ENCODE peak calls at places on chromosomes 3 and 15, in nine cellular contexts. Z is stomach, R is SK-N-SH, N is sigmoid colon, H is transverse colon, J is HepG2, L is K562, X is suprapubic skin, E is upper lobe of left lung. Y is an unnamed sample.
A peak's percentile ranks its signal among the peaks of the same experiment; 100 is the strongest.

GRCh38 chr3:186320862-186321568 is 41.0 kb downstream of the DGKG start:
- DNase-seq in Z (no peak), R (no peak), N (no peak), H (no peak), J (no peak), L (no peak), X (no peak), E (no peak), Y (peak; percentile 75)

GRCh38 chr3:81728766-81729544 is 32.5 kb downstream of the GBE1 start:
- DNase-seq in Z (no peak), R (no peak), N (no peak), H (no peak), J (no peak), L (no peak), X (no peak), E (no peak), Y (no peak)

GRCh38 chr3:4320453-4320852 is 17.3 kb downstream of the SETMAR start:
- DNase-seq in Z (no peak), R (no peak), N (no peak), H (no peak), J (no peak), L (no peak), X (no peak), E (no peak), Y (no peak)

GRCh38 chr3:74636981-74637380 is 22.5 kb upstream of the CNTN3 start:
- DNase-seq in Z (no peak), R (no peak), N (no peak), H (no peak), J (no peak), L (no peak), X (no peak), E (no peak), Y (no peak)

GRCh38 chr15:101709466-101709865 is 14.8 kb downstream of the TARS3 start:
- DNase-seq in Z (no peak), R (no peak), N (no peak), H (no peak), J (no peak), L (no peak), X (no peak), E (no peak), Y (peak; percentile 66)

GRCh38 chr3:172217877-172218276 is 178.5 kb downstream of the FNDC3B start:
- DNase-seq in Z (no peak), R (no peak), N (no peak), H (no peak), J (no peak), L (no peak), X (no peak), E (no peak), Y (no peak)

GRCh38 chr3:115019900-115020299 is 127.2 kb downstream of the ZBTB20 start:
- DNase-seq in Z (no peak), R (no peak), N (peak; percentile 60), H (no peak), J (no peak), L (no peak), X (no peak), E (no peak), Y (no peak)

GRCh38 chr3:151476344-151477018 is 15.6 kb upstream of the IGSF10 start:
- DNase-seq in Z (no peak), R (no peak), N (no peak), H (no peak), J (no peak), L (peak; percentile 57), X (no peak), E (no peak), Y (no peak)

GRCh38 chr15:98724017-98724416 is 75.7 kb downstream of the IGF1R start:
- DNase-seq in Z (no peak), R (no peak), N (no peak), H (no peak), J (peak; percentile 56), L (no peak), X (no peak), E (no peak), Y (no peak)

GRCh38 chr15:58903232-58903631 is 30.2 kb downstream of the SLTM start:
- DNase-seq in Z (no peak), R (no peak), N (no peak), H (no peak), J (no peak), L (no peak), X (no peak), E (no peak), Y (no peak)

GRCh38 chr3:187880438-187880837 is 135.2 kb upstream of the BCL6 start:
- DNase-seq in Z (no peak), R (no peak), N (no peak), H (no peak), J (no peak), L (no peak), X (no peak), E (no peak), Y (no peak)

GRCh38 chr15:37055481-37055880 is 44.9 kb downstream of the MEIS2 start:
- DNase-seq in Z (no peak), R (no peak), N (no peak), H (no peak), J (no peak), L (no peak), X (no peak), E (no peak), Y (no peak)

GRCh38 chr15:76336254-76337046 is at the start of gene ISL2:
- DNase-seq in Z (peak; percentile 67), R (peak; percentile 99), N (peak; percentile 97), H (peak; percentile 85), J (peak; percentile 95), L (peak; percentile 99), X (peak; percentile 64), E (peak; percentile 91), Y (peak; percentile 97)

GRCh38 chr15:101482526-101483371 is 6.8 kb downstream of the PCSK6 start:
- DNase-seq in Z (no peak), R (no peak), N (no peak), H (peak; percentile 45), J (no peak), L (no peak), X (no peak), E (no peak), Y (no peak)

GRCh38 chr15:39025331-39025730 is 460.7 kb upstream of the RASGRP1 start:
- DNase-seq in Z (no peak), R (no peak), N (no peak), H (no peak), J (no peak), L (no peak), X (no peak), E (no peak), Y (no peak)

GRCh38 chr3:127833281-127834032 is 11.1 kb upstream of the MGLL start:
- DNase-seq in Z (peak; percentile 36), R (no peak), N (no peak), H (no peak), J (no peak), L (no peak), X (no peak), E (no peak), Y (no peak)

GRCh38 chr15:41936155-41936554 is 36.2 kb downstream of the EHD4 start:
- DNase-seq in Z (no peak), R (no peak), N (peak; percentile 34), H (no peak), J (no peak), L (no peak), X (peak; percentile 20), E (no peak), Y (no peak)

GRCh38 chr15:41935566-41936020 is 36.8 kb downstream of the EHD4 start:
- DNase-seq in Z (no peak), R (no peak), N (peak; percentile 38), H (no peak), J (no peak), L (no peak), X (peak; percentile 35), E (no peak), Y (no peak)

GRCh38 chr15:41934843-41935242 is 37.5 kb downstream of the EHD4 start:
- DNase-seq in Z (peak; percentile 46), R (no peak), N (peak; percentile 27), H (peak; percentile 61), J (no peak), L (no peak), X (no peak), E (no peak), Y (no peak)

GRCh38 chr15:41937568-41937923 is 34.8 kb downstream of the EHD4 start:
- DNase-seq in Z (no peak), R (no peak), N (no peak), H (no peak), J (no peak), L (no peak), X (no peak), E (no peak), Y (no peak)

GRCh38 chr15:41936649-41937567 is 35.4 kb downstream of the EHD4 start:
- DNase-seq in Z (peak; percentile 48), R (no peak), N (no peak), H (peak; percentile 46), J (no peak), L (no peak), X (peak; percentile 75), E (no peak), Y (no peak)
- TF ChIP-seq POLR2AphosphoS5 in Z (no peak), R (no peak), N (no peak), H (peak; percentile 10), J (no peak), L (no peak), X (no peak), E (peak; percentile 84), Y (peak; percentile 31)

DNA sequence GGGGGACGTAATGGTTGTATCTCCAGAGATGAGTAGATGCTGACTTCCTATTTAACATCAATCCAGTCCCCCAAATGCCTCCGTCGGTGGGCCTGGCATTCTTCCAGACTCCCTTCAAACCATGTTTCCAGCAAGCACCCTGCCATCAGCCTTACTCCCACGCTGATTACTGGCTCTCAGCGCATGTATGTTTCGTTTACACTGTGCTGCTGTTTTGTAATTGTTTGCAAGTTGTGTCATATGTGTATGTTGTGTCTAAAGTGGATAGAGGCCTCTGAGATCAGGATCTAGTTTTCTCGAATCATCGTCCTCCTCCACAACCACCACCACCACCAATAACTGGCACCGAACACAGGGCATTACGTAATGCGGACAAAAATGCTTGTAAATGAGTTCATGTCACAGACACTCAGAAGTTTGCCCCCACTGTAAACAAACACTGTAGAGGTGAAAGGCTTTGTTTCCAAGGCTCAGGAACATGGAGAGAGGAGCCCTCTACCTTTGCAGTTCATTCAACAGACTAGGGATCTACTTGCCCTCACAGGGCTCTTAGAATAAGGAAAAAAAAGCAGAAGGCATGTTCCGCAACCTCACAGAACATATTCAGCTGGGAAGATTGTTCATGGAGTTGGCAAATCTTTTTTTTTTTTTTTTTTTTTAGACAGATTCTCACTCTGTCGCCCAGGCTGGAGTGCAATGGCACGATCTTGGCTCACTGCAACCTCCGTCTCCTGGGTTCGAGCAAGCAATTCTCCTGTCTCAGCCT is 46.1 kb upstream of the SEMA4B start:
- DNase-seq in Z (no peak), R (peak; percentile 37), N (peak; percentile 78), H (peak; percentile 48), J (peak; percentile 80), L (no peak), X (no peak), E (no peak), Y (no peak)
- TF ChIP-seq EP300 in Z (no peak), R (no peak), N (no peak), H (no peak), J (no peak), L (no peak), X (no peak), E (no peak), Y (no peak)

GRCh38 chr3:183151086-183151485 is 11.4 kb downstream of the LAMP3 start:
- DNase-seq in Z (no peak), R (no peak), N (no peak), H (no peak), J (no peak), L (no peak), X (no peak), E (no peak), Y (no peak)
- TF ChIP-seq POLR2AphosphoS5 in Z (no peak), R (no peak), N (no peak), H (no peak), J (no peak), L (no peak), X (no peak), E (no peak), Y (no peak)

GRCh38 chr3:15958692-15959433 is 161.1 kb upstream of the ANKRD28 start:
- DNase-seq in Z (no peak), R (peak; percentile 21), N (no peak), H (no peak), J (no peak), L (no peak), X (no peak), E (no peak), Y (no peak)
- TF ChIP-seq EP300 in Z (no peak), R (no peak), N (no peak), H (no peak), J (no peak), L (no peak), X (no peak), E (no peak), Y (no peak)